ENCODE peak calls at places on chromosomes 5 and 9, in six cellular contexts. One of them, this sample, is unnamed.
A peak's percentile ranks its signal among the peaks of the same experiment; 100 is the strongest.

GRCh38 chr9:131649646-131650045 is 90.2 kb downstream of the RAPGEF1 start:
- DNase-seq in WERI-Rb-1: no peak
- DNase-seq in cardiac muscle cell: no peak
- DNase-seq in endodermal cell: no peak
- DNase-seq in hepatocyte: no peak
- DNase-seq in A549: no peak
- DNase-seq in this sample: no peak

GRCh38 chr5:133888625-133888991 is 79.8 kb downstream of the C5orf15 start:
- DNase-seq in WERI-Rb-1: no peak
- DNase-seq in cardiac muscle cell: no peak
- DNase-seq in endodermal cell: no peak
- DNase-seq in hepatocyte: no peak
- DNase-seq in A549: no peak
- DNase-seq in this sample: no peak

GRCh38 chr5:159877087-159877486 is 39.2 kb upstream of the ADRA1B start:
- DNase-seq in WERI-Rb-1: peak; percentile 69
- DNase-seq in cardiac muscle cell: no peak
- DNase-seq in endodermal cell: no peak
- DNase-seq in hepatocyte: no peak
- DNase-seq in A549: no peak
- DNase-seq in this sample: no peak

GRCh38 chr9:108477538-108478006 is 378.2 kb downstream of the ACTL7B start:
- DNase-seq in WERI-Rb-1: no peak
- DNase-seq in cardiac muscle cell: no peak
- DNase-seq in endodermal cell: no peak
- DNase-seq in hepatocyte: peak; percentile 43
- DNase-seq in A549: peak; percentile 82
- DNase-seq in this sample: peak; percentile 68

GRCh38 chr5:128290152-128290858 is 206.7 kb downstream of the SLC12A2 start:
- DNase-seq in WERI-Rb-1: no peak
- DNase-seq in cardiac muscle cell: no peak
- DNase-seq in endodermal cell: no peak
- DNase-seq in hepatocyte: no peak
- DNase-seq in A549: no peak
- DNase-seq in this sample: no peak

GRCh38 chr9:87909310-87910041 is 8.3 kb upstream of the SPATA31C1 start:
- DNase-seq in WERI-Rb-1: no peak
- DNase-seq in cardiac muscle cell: no peak
- DNase-seq in endodermal cell: peak; percentile 80
- DNase-seq in hepatocyte: peak; percentile 17
- DNase-seq in A549: peak; percentile 87
- DNase-seq in this sample: peak; percentile 96

GRCh38 chr5:39478851-39479250 is 54.1 kb upstream of the DAB2 start:
- DNase-seq in WERI-Rb-1: no peak
- DNase-seq in cardiac muscle cell: no peak
- DNase-seq in endodermal cell: no peak
- DNase-seq in hepatocyte: no peak
- DNase-seq in A549: no peak
- DNase-seq in this sample: no peak

GRCh38 chr5:41517909-41518308 is 7.5 kb upstream of the PLCXD3 start:
- DNase-seq in WERI-Rb-1: no peak
- DNase-seq in cardiac muscle cell: peak; percentile 32
- DNase-seq in endodermal cell: no peak
- DNase-seq in hepatocyte: peak; percentile 13
- DNase-seq in A549: no peak
- DNase-seq in this sample: no peak

GRCh38 chr5:56106837-56107236 is 112.1 kb upstream of the IL6ST start:
- DNase-seq in WERI-Rb-1: no peak
- DNase-seq in cardiac muscle cell: no peak
- DNase-seq in endodermal cell: no peak
- DNase-seq in hepatocyte: no peak
- DNase-seq in A549: peak; percentile 33
- DNase-seq in this sample: no peak

GRCh38 chr9:107190031-107190935 is 92.8 kb upstream of the RAD23B start:
- DNase-seq in WERI-Rb-1: peak; percentile 30
- DNase-seq in cardiac muscle cell: peak; percentile 52
- DNase-seq in endodermal cell: peak; percentile 80
- DNase-seq in hepatocyte: no peak
- DNase-seq in A549: no peak
- DNase-seq in this sample: no peak

GRCh38 chr5:148474025-148474511 is 90.3 kb downstream of the FBXO38 start:
- DNase-seq in WERI-Rb-1: no peak
- DNase-seq in cardiac muscle cell: no peak
- DNase-seq in endodermal cell: no peak
- DNase-seq in hepatocyte: no peak
- DNase-seq in A549: no peak
- DNase-seq in this sample: no peak
- H3K4me3 ChIP-seq in WERI-Rb-1: no peak overlapping the region
- H3K4me3 ChIP-seq in cardiac muscle cell: no peak overlapping the region
- H3K4me3 ChIP-seq in endodermal cell: no peak overlapping the region
- H3K4me3 ChIP-seq in hepatocyte: no peak overlapping the region
- H3K4me3 ChIP-seq in A549: no peak overlapping the region
- H3K4me3 ChIP-seq in this sample: no peak overlapping the region

DNA sequence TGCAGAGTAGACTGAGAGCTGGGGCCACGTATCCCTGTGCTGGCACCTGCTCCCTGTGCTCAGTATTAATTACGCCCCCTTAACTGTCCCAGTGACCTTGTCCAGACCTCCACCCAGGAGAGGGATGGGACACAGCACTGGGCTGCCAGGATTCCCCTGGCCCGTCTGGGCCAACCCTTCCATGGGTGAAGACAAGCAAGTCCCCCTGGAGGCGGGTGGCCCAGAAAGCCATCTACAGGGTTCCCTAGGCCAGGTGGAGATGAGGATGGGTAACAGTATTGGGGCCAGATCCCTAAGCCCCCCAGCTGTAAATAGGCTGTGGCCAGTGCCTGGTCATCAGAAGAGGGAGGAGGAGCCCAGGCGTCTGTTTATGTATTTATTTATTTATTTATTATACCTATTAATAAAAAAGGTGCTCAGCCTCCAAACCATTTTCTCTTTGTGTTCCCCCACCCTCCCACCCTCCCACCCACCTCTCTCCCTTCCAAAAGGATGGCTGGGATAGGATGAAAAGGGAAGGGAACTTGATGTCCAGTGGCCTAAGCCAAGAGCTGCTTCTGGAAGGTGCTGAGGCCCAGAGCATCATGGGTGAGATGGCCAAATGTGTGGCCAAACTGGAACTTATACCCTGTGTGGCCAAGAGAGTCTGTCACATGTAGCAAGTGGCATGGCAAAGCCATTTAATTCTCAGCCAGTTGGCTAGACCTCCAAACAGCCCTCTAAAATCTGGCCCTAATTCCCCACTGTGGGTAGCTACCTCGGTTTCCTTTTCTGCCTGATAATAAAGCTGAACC is 43.4 kb upstream of the TESK1 start:
- DNase-seq in WERI-Rb-1: no peak
- DNase-seq in cardiac muscle cell: no peak
- DNase-seq in endodermal cell: no peak
- DNase-seq in hepatocyte: no peak
- DNase-seq in A549: no peak
- DNase-seq in this sample: no peak
- H3K27ac ChIP-seq in WERI-Rb-1: no peak overlapping the region
- H3K27ac ChIP-seq in cardiac muscle cell: no peak overlapping the region
- H3K27ac ChIP-seq in endodermal cell: no peak overlapping the region
- H3K27ac ChIP-seq in hepatocyte: no peak overlapping the region
- H3K27ac ChIP-seq in A549: no peak overlapping the region
- H3K27ac ChIP-seq in this sample: no peak overlapping the region

DNA sequence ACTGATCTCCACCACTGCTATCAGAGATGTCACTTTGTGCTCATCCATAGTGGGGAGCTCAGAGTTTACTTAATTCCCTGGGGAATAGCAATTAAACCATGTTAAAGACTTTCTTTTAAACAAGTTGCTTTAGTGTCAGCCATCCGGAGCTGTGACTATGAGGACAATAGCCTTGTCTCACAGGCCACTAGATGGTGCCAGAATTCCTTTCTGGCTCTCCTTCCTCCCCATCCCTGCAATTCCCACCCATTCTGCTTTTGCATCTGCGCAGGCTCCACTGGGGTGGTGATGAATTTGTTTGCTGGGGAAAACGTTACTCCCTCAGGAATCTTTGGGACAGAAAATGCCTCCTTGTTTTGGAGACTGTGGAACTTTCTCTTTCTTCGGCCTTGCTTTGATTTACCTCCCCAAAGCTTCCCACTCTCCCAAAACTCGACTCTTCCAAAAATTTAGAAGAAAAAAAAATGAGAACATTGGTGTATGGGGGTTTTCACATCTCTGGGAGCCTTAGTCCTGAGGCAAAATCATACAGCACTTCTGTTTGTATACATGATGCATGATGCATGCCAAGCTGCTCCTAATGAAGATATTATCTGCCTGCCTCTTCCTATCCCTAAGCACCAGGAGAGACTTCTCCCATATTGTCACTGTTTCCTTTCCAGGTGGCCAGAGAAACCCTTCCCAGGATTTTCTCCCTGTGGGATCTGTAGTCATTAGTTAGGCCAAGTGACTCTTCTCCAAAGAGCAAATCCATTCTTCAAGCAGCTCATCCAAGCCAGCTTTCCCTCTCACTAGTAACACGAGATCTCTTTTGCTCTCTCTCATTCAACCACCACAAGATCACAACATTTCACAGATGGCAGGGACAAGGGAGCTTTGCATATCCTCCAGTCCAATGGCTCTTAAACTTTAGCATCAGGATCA is 466.1 kb downstream of the TLR4 start:
- DNase-seq in WERI-Rb-1: peak; percentile 77
- DNase-seq in cardiac muscle cell: peak; percentile 66
- DNase-seq in endodermal cell: peak; percentile 85
- DNase-seq in hepatocyte: peak; percentile 73
- DNase-seq in A549: peak; percentile 63
- DNase-seq in this sample: peak; percentile 24
- TF ChIP-seq CTCF in WERI-Rb-1: peak; percentile 95
- TF ChIP-seq CTCF in cardiac muscle cell: peak; percentile 36
- TF ChIP-seq CTCF in endodermal cell: peak; percentile 93
- TF ChIP-seq CTCF in hepatocyte: peak; percentile 77
- TF ChIP-seq CTCF in A549: peak; percentile 79
- TF ChIP-seq CTCF in this sample: peak; percentile 57

GRCh38 chr5:32352685-32353084 is 39.9 kb upstream of the MTMR12 start:
- DNase-seq in WERI-Rb-1: no peak
- DNase-seq in cardiac muscle cell: no peak
- DNase-seq in endodermal cell: no peak
- DNase-seq in hepatocyte: no peak
- DNase-seq in A549: no peak
- DNase-seq in this sample: no peak

GRCh38 chr5:32342656-32343055 is 29.9 kb upstream of the MTMR12 start:
- DNase-seq in WERI-Rb-1: no peak
- DNase-seq in cardiac muscle cell: no peak
- DNase-seq in endodermal cell: no peak
- DNase-seq in hepatocyte: no peak
- DNase-seq in A549: no peak
- DNase-seq in this sample: no peak

GRCh38 chr5:32343058-32343672 is 30.4 kb upstream of the MTMR12 start:
- DNase-seq in WERI-Rb-1: no peak
- DNase-seq in cardiac muscle cell: no peak
- DNase-seq in endodermal cell: no peak
- DNase-seq in hepatocyte: no peak
- DNase-seq in A549: no peak
- DNase-seq in this sample: no peak

DNA sequence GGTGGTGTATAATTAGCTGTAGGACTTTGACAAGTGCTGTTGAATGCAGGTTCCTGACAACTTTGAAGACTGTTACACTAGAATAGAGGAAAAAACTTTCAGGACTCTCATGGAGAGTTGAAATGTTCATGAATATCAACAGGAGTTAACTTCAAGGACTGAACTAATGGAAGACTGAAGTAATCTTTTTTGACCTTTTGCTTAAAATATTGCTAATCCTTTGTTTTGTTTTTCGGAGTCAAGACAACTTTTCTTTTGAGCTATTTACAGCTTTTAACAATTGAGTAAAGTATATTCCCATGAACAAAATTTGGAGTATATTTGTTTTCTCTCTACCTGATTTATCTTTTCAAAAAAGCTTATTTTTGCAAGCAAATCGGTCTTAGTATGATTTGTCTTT is 34.1 kb upstream of the MTMR12 start:
- DNase-seq in WERI-Rb-1: no peak
- DNase-seq in cardiac muscle cell: no peak
- DNase-seq in endodermal cell: no peak
- DNase-seq in hepatocyte: no peak
- DNase-seq in A549: no peak
- DNase-seq in this sample: no peak
- H3K4me3 ChIP-seq in WERI-Rb-1: no peak overlapping the region
- H3K4me3 ChIP-seq in cardiac muscle cell: no peak overlapping the region
- H3K4me3 ChIP-seq in endodermal cell: peak overlapping the region; percentile 65
- H3K4me3 ChIP-seq in hepatocyte: no peak overlapping the region
- H3K4me3 ChIP-seq in A549: no peak overlapping the region
- H3K4me3 ChIP-seq in this sample: no peak overlapping the region

GRCh38 chr5:59356813-59357381 is 536.6 kb downstream of the PDE4D start:
- DNase-seq in WERI-Rb-1: peak; percentile 18
- DNase-seq in cardiac muscle cell: peak; percentile 89
- DNase-seq in endodermal cell: peak; percentile 81
- DNase-seq in hepatocyte: peak; percentile 35
- DNase-seq in A549: peak; percentile 88
- DNase-seq in this sample: no peak
- H3K27ac ChIP-seq in WERI-Rb-1: no peak overlapping the region
- H3K27ac ChIP-seq in cardiac muscle cell: peak overlapping the region; percentile 97
- H3K27ac ChIP-seq in endodermal cell: peak overlapping the region; percentile 30
- H3K27ac ChIP-seq in hepatocyte: peak overlapping the region; percentile 80
- H3K27ac ChIP-seq in A549: peak overlapping the region; percentile 99
- H3K27ac ChIP-seq in this sample: peak overlapping the region; percentile 41

GRCh38 chr9:22228542-22228941 is 218.1 kb upstream of the DMRTA1 start:
- DNase-seq in WERI-Rb-1: no peak
- DNase-seq in cardiac muscle cell: no peak
- DNase-seq in endodermal cell: no peak
- DNase-seq in hepatocyte: no peak
- DNase-seq in A549: no peak
- DNase-seq in this sample: no peak
- TF ChIP-seq CTCF in WERI-Rb-1: no peak
- TF ChIP-seq CTCF in cardiac muscle cell: peak; percentile 48
- TF ChIP-seq CTCF in endodermal cell: peak; percentile 52
- TF ChIP-seq CTCF in hepatocyte: peak; percentile 42
- TF ChIP-seq CTCF in A549: no peak
- TF ChIP-seq CTCF in this sample: peak; percentile 32

GRCh38 chr5:181171782-181172181 is 24.4 kb downstream of the OR2V2 start:
- DNase-seq in WERI-Rb-1: no peak
- DNase-seq in cardiac muscle cell: no peak
- DNase-seq in endodermal cell: no peak
- DNase-seq in hepatocyte: no peak
- DNase-seq in A549: no peak
- DNase-seq in this sample: no peak

GRCh38 chr5:181173420-181174342 is 26.3 kb downstream of the OR2V2 start:
- DNase-seq in WERI-Rb-1: no peak
- DNase-seq in cardiac muscle cell: no peak
- DNase-seq in endodermal cell: peak; percentile 95
- DNase-seq in hepatocyte: peak; percentile 52
- DNase-seq in A549: peak; percentile 99
- DNase-seq in this sample: peak; percentile 60

GRCh38 chr5:181170996-181171395 is 23.6 kb downstream of the OR2V2 start:
- DNase-seq in WERI-Rb-1: no peak
- DNase-seq in cardiac muscle cell: no peak
- DNase-seq in endodermal cell: no peak
- DNase-seq in hepatocyte: no peak
- DNase-seq in A549: no peak
- DNase-seq in this sample: no peak

GRCh38 chr5:181170237-181170830 is 22.9 kb downstream of the OR2V2 start:
- DNase-seq in WERI-Rb-1: no peak
- DNase-seq in cardiac muscle cell: no peak
- DNase-seq in endodermal cell: no peak
- DNase-seq in hepatocyte: peak; percentile 37
- DNase-seq in A549: no peak
- DNase-seq in this sample: peak; percentile 45

DNA sequence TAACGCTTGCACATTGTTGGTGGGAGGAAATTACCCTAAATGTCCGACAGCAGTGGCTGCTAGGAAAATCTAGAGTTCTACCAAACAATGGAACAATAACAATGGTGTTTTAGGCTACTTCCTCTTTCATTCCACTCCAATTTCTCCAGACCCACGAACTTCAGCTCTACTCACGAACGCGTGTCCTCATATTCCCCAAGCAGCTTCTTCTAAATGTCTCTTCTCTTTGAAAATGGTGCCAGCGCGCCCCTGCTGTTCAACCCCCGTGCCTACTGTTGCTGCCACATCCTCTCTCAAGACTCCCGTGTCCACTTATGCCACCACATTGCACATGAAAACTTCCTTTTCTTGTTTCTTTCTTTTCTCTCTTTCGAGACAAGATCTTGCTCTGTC is 25.6 kb downstream of the OR2V2 start:
- DNase-seq in WERI-Rb-1: no peak
- DNase-seq in cardiac muscle cell: no peak
- DNase-seq in endodermal cell: no peak
- DNase-seq in hepatocyte: no peak
- DNase-seq in A549: no peak
- DNase-seq in this sample: no peak
- H3K4me3 ChIP-seq in WERI-Rb-1: no peak overlapping the region
- H3K4me3 ChIP-seq in cardiac muscle cell: no peak overlapping the region
- H3K4me3 ChIP-seq in endodermal cell: peak overlapping the region; percentile 74
- H3K4me3 ChIP-seq in hepatocyte: peak overlapping the region; percentile 4
- H3K4me3 ChIP-seq in A549: peak overlapping the region; percentile 50
- H3K4me3 ChIP-seq in this sample: no peak overlapping the region